ENCODE peak calls at places on chromosomes 6 and 20, in five cellular contexts. I, L, K, Y and H are unnamed samples.

GRCh38 chr6:39080246-39080875 is 31.8 kb downstream of the GLP1R start:
- DNase-seq in I (no peak), L (no peak), Y (no peak), K (no peak), H (no peak)

GRCh38 chr20:57669626-57670025 is 40.2 kb downstream of the PMEPA1 start:
- DNase-seq in K (no peak), L (no peak), Y (no peak), I (no peak), H (no peak)

GRCh38 chr20:10665027-10665561 is 8.7 kb downstream of the JAG1 start:
- DNase-seq in L (no peak), K (no peak), I (no peak), Y (no peak), H (no peak)

GRCh38 chr20:21515300-21516179 is 1.7 kb upstream of the NKX2-2 start:
- DNase-seq in L (no peak), I (no peak), Y (no peak), K (no peak), H (no peak)

GRCh38 chr6:85494551-85495337 is 44.9 kb downstream of the NT5E start:
- DNase-seq in L (no peak), Y (no peak), K (no peak), I (no peak), H (no peak)

GRCh38 chr6:89680150-89680549 is 41.6 kb upstream of the LYRM2 start:
- DNase-seq in L (no peak), I (no peak), Y (no peak), K (no peak), H (no peak)

GRCh38 chr6:98024359-98024758 is 741.3 kb upstream of the MMS22L start:
- DNase-seq in I (no peak), K (no peak), L (no peak), Y (no peak), H (no peak)

GRCh38 chr6:105179244-105180065 is at the start of gene POPDC3:
- DNase-seq in L (no peak), K (no peak), I (no peak), Y (no peak), H (no peak)

GRCh38 chr20:20915855-20916254 is 190.3 kb downstream of the LINC00237 start:
- DNase-seq in I (no peak), Y (no peak), K (no peak), L (no peak), H (no peak)

GRCh38 chr20:21395666-21396044 is 1.7 kb downstream of the NKX2-4 start:
- DNase-seq in Y (no peak), L (no peak), I (no peak), K (peak; percentile 55), H (no peak)

GRCh38 chr6:113011803-113012202 is 664.7 kb downstream of the RFPL4B start:
- DNase-seq in Y (no peak), I (no peak), L (no peak), K (no peak), H (no peak)

GRCh38 chr6:11278207-11278559 is 45.7 kb upstream of the NEDD9 start:
- DNase-seq in L (no peak), K (no peak), I (no peak), Y (no peak), H (no peak)

GRCh38 chr6:87742106-87742505 is 40.1 kb upstream of the AKIRIN2 start:
- DNase-seq in K (peak; percentile 64), I (peak; percentile 19), Y (no peak), L (no peak), H (no peak)

DNA sequence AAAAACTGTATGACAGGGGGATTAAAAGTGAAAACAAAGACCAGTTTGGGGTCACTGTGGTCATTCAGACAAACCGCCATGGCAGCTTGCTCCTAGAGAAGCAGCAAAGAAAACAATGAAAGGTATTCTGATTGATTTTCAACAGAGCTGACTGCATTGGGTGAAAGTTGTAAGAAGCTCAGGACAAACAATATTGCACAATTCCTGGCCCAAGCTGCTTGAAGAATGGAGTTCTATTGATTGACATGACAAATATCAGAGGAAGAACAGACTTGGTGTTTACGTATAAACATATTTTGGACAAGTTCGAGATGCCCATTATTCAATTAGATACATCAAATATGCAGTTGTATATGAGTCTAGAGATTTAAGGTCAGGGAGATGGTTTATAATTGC is 62.0 kb downstream of the TRIM38 start:
- DNase-seq in Y (no peak), I (no peak), L (no peak), K (no peak), H (no peak)
- H3K27ac ChIP-seq in Y (no peak overlapping the region), I (peak overlapping the region; percentile 97), L (no peak overlapping the region), K (peak overlapping the region; percentile 86), H (peak overlapping the region; percentile 95)

DNA sequence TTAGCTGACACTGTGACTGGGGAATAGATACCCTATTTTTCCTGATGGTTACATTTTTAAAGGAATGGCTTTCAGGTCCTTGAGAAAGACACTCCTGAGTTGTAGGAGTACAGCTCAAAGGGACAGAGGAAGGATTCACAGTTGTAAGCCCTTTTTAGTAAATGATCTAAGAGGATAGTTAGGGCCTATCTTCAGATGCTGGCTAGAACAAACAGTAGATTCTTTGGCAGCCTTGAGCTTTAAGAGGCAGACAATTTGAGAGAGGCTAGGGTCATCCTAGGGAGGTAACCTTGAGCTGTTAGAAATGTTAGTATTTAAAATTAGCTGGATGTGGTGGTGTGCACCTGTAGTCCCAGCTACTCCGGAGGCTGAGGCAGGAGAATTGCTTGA is 111.5 kb downstream of the ZFAND3 start:
- DNase-seq in L (no peak), I (no peak), K (no peak), Y (no peak), H (no peak)
- H3K4me1 ChIP-seq in L (peaks cover 60% of the 10 kb centered on the region), I (peaks cover 7% of the 10 kb centered on the region), K (peaks cover 14% of the 10 kb centered on the region), Y (no peaks in the 10 kb centered on the region), H (no peaks in the 10 kb centered on the region)

DNA sequence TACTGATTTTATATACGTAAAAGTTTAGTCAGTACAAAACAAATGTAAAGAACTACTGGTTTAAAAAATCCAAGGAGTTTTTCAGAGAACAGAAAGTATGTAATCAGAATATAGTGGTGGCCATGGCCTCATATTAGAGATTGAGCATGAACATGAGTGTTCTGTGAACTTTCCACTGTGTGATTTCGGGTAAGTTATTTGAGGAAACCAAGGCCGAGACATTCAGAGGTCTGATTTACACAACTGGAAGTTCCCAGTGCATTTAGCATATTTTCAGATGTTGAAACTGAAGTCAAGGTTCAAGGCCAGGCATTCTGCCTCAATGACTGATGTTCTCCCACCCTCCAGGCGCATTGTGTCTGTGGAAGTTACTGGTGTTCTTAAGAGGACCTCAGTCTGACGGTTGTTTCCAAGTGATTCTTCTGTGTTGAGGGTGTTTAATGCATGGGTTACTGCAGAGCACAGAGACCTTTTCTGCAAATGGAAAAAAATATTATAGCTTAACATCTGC is 26.2 kb downstream of the RNF144B start:
- DNase-seq in L (no peak), Y (no peak), K (no peak), I (no peak), H (no peak)
- H3K27ac ChIP-seq in L (no peak overlapping the region), Y (no peak overlapping the region), K (no peak overlapping the region), I (no peak overlapping the region), H (no peak overlapping the region)

DNA sequence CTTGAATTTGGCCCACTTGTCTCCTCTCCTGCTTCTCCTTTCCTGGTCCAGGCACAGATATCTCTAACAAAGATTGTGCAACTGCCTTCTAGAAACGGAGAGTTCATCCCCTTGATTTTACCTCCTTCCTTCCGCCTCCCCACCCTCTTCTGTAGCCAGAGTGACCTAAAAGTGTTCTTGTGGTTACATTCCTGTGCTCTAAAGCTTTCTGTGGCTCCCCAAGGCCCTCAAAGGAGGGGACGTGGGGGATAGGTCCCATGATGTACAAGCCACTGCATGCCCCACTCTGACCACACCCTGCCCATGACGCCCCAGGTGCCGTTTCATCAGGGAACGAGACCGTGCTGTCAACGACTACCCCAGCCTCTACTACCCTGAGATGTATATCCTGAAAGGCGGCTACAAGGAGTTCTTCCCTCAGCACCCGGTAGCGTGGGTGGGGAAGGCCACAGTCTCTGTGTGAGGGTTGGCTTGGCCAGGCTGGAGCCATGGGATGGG is 8.2 kb downstream of the CDC25B start:
- DNase-seq in Y (no peak), L (no peak), K (no peak), I (no peak), H (peak; percentile 74)
- H3K4me1 ChIP-seq in Y (no peaks in the 10 kb centered on the region), L (peaks cover 35% of the 10 kb centered on the region), K (peaks cover 65% of the 10 kb centered on the region), I (peaks cover 13% of the 10 kb centered on the region), H (peaks cover 96% of the 10 kb centered on the region)

GRCh38 chr6:33694977-33695376 is 16.5 kb downstream of the UQCC2 start:
- DNase-seq in I (no peak), L (no peak), K (no peak), Y (peak; percentile 37), H (no peak)
- H3K27ac ChIP-seq in I (no peak overlapping the region), L (no peak overlapping the region), K (peak overlapping the region; percentile 38), Y (peak overlapping the region; percentile 18), H (peak overlapping the region; percentile 57)

GRCh38 chr6:170151235-170152110 is 139.4 kb downstream of the DLL1 start:
- DNase-seq in Y (peak; percentile 32), I (no peak), L (no peak), K (no peak), H (peak; percentile 50)
- H3K4me1 ChIP-seq in Y (no peaks in the 10 kb centered on the region), I (peaks cover 10% of the 10 kb centered on the region), L (peaks cover 18% of the 10 kb centered on the region), K (peaks cover 30% of the 10 kb centered on the region), H (peaks cover 33% of the 10 kb centered on the region)

DNA sequence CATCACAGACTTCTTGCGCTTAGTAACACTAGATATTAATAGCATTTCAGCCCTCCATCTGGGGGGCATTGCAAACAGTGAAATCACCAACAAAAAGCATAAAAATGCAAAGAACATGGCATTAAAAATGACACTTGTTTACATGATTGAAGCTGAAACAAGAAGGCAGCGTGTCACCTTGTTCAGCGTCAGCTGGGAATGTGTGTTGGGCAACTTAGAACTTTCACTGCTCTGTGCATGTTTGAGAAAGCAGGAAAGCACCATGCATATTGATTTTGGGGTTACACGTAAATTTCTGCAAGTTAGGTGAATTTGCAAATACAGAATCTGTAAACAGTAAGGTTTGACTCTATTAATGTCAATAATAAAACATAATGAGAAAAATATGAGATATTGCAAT is 162.9 kb downstream of the SOX4 start:
- DNase-seq in K (no peak), Y (no peak), L (no peak), I (no peak), H (no peak)
- H3K27ac ChIP-seq in K (no peak overlapping the region), Y (peak overlapping the region; percentile 30), L (no peak overlapping the region), I (no peak overlapping the region), H (no peak overlapping the region)